ENCODE peak calls at places on chromosomes 13 and 19, in eight cellular contexts. I, Z, T, K, D, J, P and Q are unnamed samples.

GRCh38 chr19:14023404-14024235 is 4.3 kb upstream of the RLN3 start:
- DNase-seq in I (no peak), Z (peak; percentile 56), T (no peak), K (peak; percentile 45), D (peak; percentile 74), J (peak; percentile 44), P (peak; percentile 39), Q (peak; percentile 67)

GRCh38 chr19:19860756-19861390 is 4.8 kb upstream of the ZNF253 start:
- DNase-seq in I (no peak), Z (no peak), T (no peak), K (no peak), D (peak; percentile 49), J (no peak), P (no peak), Q (peak; percentile 35)

GRCh38 chr13:98098511-98098910 is 44.4 kb upstream of the FARP1 start:
- DNase-seq in I (no peak), Z (no peak), T (no peak), K (no peak), D (no peak), J (peak; percentile 78), P (no peak), Q (no peak)

GRCh38 chr19:49888478-49888901 is 8.2 kb downstream of the IL4I1 start:
- DNase-seq in I (no peak), Z (no peak), T (no peak), K (no peak), D (no peak), J (no peak), P (no peak), Q (no peak)

GRCh38 chr19:10740798-10741197 is 22.9 kb downstream of the DNM2 start:
- DNase-seq in I (no peak), Z (no peak), T (no peak), K (no peak), D (no peak), J (no peak), P (no peak), Q (no peak)

GRCh38 chr19:53082929-53083328 is 20.3 kb downstream of the ZNF160 start:
- DNase-seq in I (no peak), Z (no peak), T (no peak), K (no peak), D (no peak), J (no peak), P (no peak), Q (no peak)

GRCh38 chr13:114015608-114016295 is 41.9 kb upstream of the C13orf46 start:
- DNase-seq in I (no peak), Z (peak; percentile 83), T (no peak), K (peak; percentile 83), D (no peak), J (peak; percentile 31), P (no peak), Q (no peak)

GRCh38 chr19:33281296-33281926 is 20.9 kb downstream of the CEBPA start:
- DNase-seq in I (no peak), Z (no peak), T (no peak), K (peak; percentile 71), D (no peak), J (no peak), P (no peak), Q (no peak)

GRCh38 chr19:9711815-9712214 is 36.9 kb upstream of the ZNF562 start:
- DNase-seq in I (no peak), Z (no peak), T (no peak), K (no peak), D (no peak), J (no peak), P (no peak), Q (no peak)

GRCh38 chr19:13262450-13262849 is 112.2 kb downstream of the IER2 start:
- DNase-seq in I (no peak), Z (no peak), T (no peak), K (no peak), D (no peak), J (peak; percentile 61), P (no peak), Q (no peak)

GRCh38 chr13:23754506-23754905 is 134.7 kb downstream of the MIPEP start:
- DNase-seq in I (no peak), Z (no peak), T (no peak), K (no peak), D (no peak), J (peak; percentile 52), P (no peak), Q (no peak)

GRCh38 chr19:47523473-47523872 is 8.6 kb upstream of the NAPA start:
- DNase-seq in I (no peak), Z (no peak), T (no peak), K (no peak), D (no peak), J (no peak), P (no peak), Q (no peak)

GRCh38 chr19:46428278-46429141 is at the start of gene PNMA8C:
- DNase-seq in I (peak; percentile 66), Z (peak; percentile 42), T (peak; percentile 76), K (peak; percentile 84), D (peak; percentile 90), J (peak; percentile 63), P (peak; percentile 75), Q (peak; percentile 93)

DNA sequence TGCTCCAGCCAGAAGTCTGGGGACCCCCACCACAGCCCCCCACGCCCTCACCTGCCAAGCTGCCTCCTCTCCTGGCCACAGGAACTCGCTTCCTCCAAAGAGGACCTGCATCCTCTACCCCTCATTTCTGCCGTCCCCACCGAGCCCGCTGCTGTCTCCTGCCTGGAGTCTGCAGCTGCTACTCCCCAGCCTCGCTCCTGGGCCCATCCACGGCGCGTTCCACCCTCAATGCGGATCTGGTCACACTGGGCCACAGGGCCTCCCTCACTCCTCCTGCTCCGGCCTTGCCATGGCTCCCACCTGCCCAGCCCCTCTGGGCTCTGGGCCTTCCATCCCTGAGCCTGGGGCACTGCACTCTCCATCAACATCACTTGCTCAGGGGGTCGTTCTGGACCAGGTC is 4.3 kb downstream of the BTBD2 start:
- DNase-seq in I (no peak), Z (no peak), T (no peak), K (no peak), D (no peak), J (no peak), P (no peak), Q (no peak)
- H3K27me3 ChIP-seq in I (no peaks in the 10 kb centered on the region), Z (no peaks in the 10 kb centered on the region), T (no peaks in the 10 kb centered on the region), K (no peaks in the 10 kb centered on the region), D (no peaks in the 10 kb centered on the region), J (no peaks in the 10 kb centered on the region), P (no peaks in the 10 kb centered on the region), Q (no peaks in the 10 kb centered on the region)

GRCh38 chr19:4197625-4198466 is 15.4 kb downstream of the ANKRD24 start:
- DNase-seq in I (no peak), Z (no peak), T (no peak), K (no peak), D (no peak), J (no peak), P (no peak), Q (no peak)

GRCh38 chr19:4196587-4197148 is 14.2 kb downstream of the ANKRD24 start:
- DNase-seq in I (no peak), Z (no peak), T (no peak), K (no peak), D (no peak), J (no peak), P (no peak), Q (no peak)

GRCh38 chr19:4196009-4196408 is 13.5 kb downstream of the ANKRD24 start:
- DNase-seq in I (no peak), Z (no peak), T (no peak), K (no peak), D (no peak), J (no peak), P (no peak), Q (no peak)

GRCh38 chr19:4198467-4199126 is 16.1 kb downstream of the ANKRD24 start:
- DNase-seq in I (no peak), Z (no peak), T (no peak), K (no peak), D (no peak), J (no peak), P (no peak), Q (no peak)

DNA sequence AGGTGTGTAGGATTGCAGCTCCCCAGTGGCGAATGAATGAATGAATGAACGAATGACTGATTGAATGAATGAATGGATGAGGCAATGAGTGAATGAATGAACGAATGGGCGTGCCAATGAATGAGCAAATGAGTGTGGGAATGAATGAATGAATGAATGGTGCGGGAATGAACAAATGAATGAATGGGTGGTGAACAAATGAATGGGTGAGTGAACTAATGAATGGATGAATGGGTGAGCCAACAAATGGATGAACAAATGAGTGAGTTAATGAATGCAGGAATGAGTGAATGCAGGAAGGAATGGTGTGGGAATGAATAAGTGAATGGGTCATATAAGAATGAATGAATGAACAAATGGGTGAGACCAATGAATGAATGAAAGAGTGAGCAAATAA is 14.7 kb downstream of the ANKRD24 start:
- DNase-seq in I (no peak), Z (no peak), T (no peak), K (no peak), D (no peak), J (no peak), P (no peak), Q (no peak)
- H3K27me3 ChIP-seq in I (peaks cover 16% of the 10 kb centered on the region), Z (no peaks in the 10 kb centered on the region), T (peaks cover 6% of the 10 kb centered on the region), K (peaks cover 86% of the 10 kb centered on the region), D (no peaks in the 10 kb centered on the region), J (peaks cover 62% of the 10 kb centered on the region), P (peaks cover 80% of the 10 kb centered on the region), Q (peaks cover 47% of the 10 kb centered on the region)

DNA sequence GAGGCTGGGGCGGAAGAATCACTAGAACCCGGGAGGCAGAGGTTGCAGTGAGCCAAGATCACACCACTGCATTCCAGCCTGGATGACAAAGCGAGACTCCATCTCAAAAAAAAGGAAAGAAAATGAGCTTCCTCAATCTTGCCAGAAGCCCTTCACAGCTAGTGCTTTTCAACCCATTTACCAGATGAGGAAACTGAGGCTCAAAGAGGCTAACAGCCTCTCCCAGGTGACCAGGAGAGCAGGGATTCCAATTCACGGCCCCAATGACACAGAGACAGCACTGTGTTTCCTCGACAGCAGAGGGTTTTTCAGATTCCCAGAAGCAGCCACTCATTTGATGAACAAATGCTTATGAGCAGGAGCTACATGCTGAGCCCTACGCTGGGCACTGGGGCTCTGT is 3.2 kb downstream of the UPK1A start:
- DNase-seq in I (no peak), Z (no peak), T (no peak), K (no peak), D (no peak), J (no peak), P (no peak), Q (no peak)
- H3K27me3 ChIP-seq in I (peaks cover 10% of the 10 kb centered on the region), Z (peaks cover 19% of the 10 kb centered on the region), T (no peaks in the 10 kb centered on the region), K (peaks cover 37% of the 10 kb centered on the region), D (no peaks in the 10 kb centered on the region), J (peaks cover 5% of the 10 kb centered on the region), P (peaks cover 35% of the 10 kb centered on the region), Q (peaks cover 3% of the 10 kb centered on the region)

GRCh38 chr19:18603255-18603957 is 3.2 kb downstream of the CRLF1 start:
- DNase-seq in I (no peak), Z (no peak), T (no peak), K (no peak), D (no peak), J (no peak), P (no peak), Q (no peak)

GRCh38 chr19:18605546-18606280 is 886 bp downstream of the CRLF1 start:
- DNase-seq in I (no peak), Z (no peak), T (no peak), K (no peak), D (no peak), J (no peak), P (no peak), Q (no peak)

GRCh38 chr19:18605196-18605545 is 1.4 kb downstream of the CRLF1 start:
- DNase-seq in I (no peak), Z (no peak), T (no peak), K (no peak), D (no peak), J (no peak), P (no peak), Q (no peak)

GRCh38 chr19:18604820-18605159 is 1.8 kb downstream of the CRLF1 start:
- DNase-seq in I (no peak), Z (no peak), T (no peak), K (no peak), D (no peak), J (no peak), P (no peak), Q (no peak)

GRCh38 chr19:18603958-18604819 is 2.4 kb downstream of the CRLF1 start:
- DNase-seq in I (no peak), Z (no peak), T (no peak), K (no peak), D (no peak), J (no peak), P (no peak), Q (no peak)
- H3K27me3 ChIP-seq in I (peaks cover 21% of the 10 kb centered on the region), Z (peaks cover 39% of the 10 kb centered on the region), T (peaks cover 8% of the 10 kb centered on the region), K (peaks cover 96% of the 10 kb centered on the region), D (no peaks in the 10 kb centered on the region), J (peaks cover 57% of the 10 kb centered on the region), P (peaks cover 95% of the 10 kb centered on the region), Q (peaks cover 52% of the 10 kb centered on the region)